ENCODE peak calls at places on chromosomes 16 and 17, in eight cellular contexts. One of them, this sample, is unnamed.

GRCh38 chr17:43645765-43646481 is 15.8 kb downstream of the MEOX1 start:
- DNase-seq in activated naive CD4-positive, alpha-beta T cell treated with anti-CD3 and anti-CD28 coated beads for 36 hours: peak
- DNase-seq in brain microvascular endothelial cell: no peak
- DNase-seq in GM04503: no peak
- DNase-seq in NCI-H510A treated with DMSO at 0.1 percent for 48 hours: no peak
- DNase-seq in head of caudate nucleus: no peak
- DNase-seq in testis: peak
- DNase-seq in smooth muscle cell of the brain vasculature: no peak
- DNase-seq in this sample: no peak

GRCh38 chr16:53775106-53775820 is 71.3 kb downstream of the FTO start:
- DNase-seq in brain microvascular endothelial cell: no peak
- DNase-seq in activated naive CD4-positive, alpha-beta T cell treated with anti-CD3 and anti-CD28 coated beads for 36 hours: no peak
- DNase-seq in NCI-H510A treated with DMSO at 0.1 percent for 48 hours: no peak
- DNase-seq in smooth muscle cell of the brain vasculature: no peak
- DNase-seq in head of caudate nucleus: no peak
- DNase-seq in GM04503: no peak
- DNase-seq in testis: no peak
- DNase-seq in this sample: no peak

GRCh38 chr16:66881964-66882508 is 1.7 kb downstream of the PDP2 start:
- DNase-seq in NCI-H510A treated with DMSO at 0.1 percent for 48 hours: no peak
- DNase-seq in smooth muscle cell of the brain vasculature: no peak
- DNase-seq in testis: no peak
- DNase-seq in brain microvascular endothelial cell: no peak
- DNase-seq in head of caudate nucleus: no peak
- DNase-seq in activated naive CD4-positive, alpha-beta T cell treated with anti-CD3 and anti-CD28 coated beads for 36 hours: no peak
- DNase-seq in GM04503: no peak
- DNase-seq in this sample: no peak

GRCh38 chr17:29007456-29008455 is 1.9 kb upstream of the SEZ6 start:
- DNase-seq in smooth muscle cell of the brain vasculature: no peak
- DNase-seq in head of caudate nucleus: no peak
- DNase-seq in activated naive CD4-positive, alpha-beta T cell treated with anti-CD3 and anti-CD28 coated beads for 36 hours: no peak
- DNase-seq in testis: no peak
- DNase-seq in NCI-H510A treated with DMSO at 0.1 percent for 48 hours: no peak
- DNase-seq in brain microvascular endothelial cell: no peak
- DNase-seq in GM04503: peak
- DNase-seq in this sample: no peak

GRCh38 chr16:30723725-30724355 is 24.4 kb upstream of the PHKG2 start:
- DNase-seq in GM04503: no peak
- DNase-seq in testis: no peak
- DNase-seq in brain microvascular endothelial cell: no peak
- DNase-seq in activated naive CD4-positive, alpha-beta T cell treated with anti-CD3 and anti-CD28 coated beads for 36 hours: no peak
- DNase-seq in NCI-H510A treated with DMSO at 0.1 percent for 48 hours: no peak
- DNase-seq in head of caudate nucleus: no peak
- DNase-seq in smooth muscle cell of the brain vasculature: no peak
- DNase-seq in this sample: no peak

GRCh38 chr16:19138601-19139000 is 24.8 kb downstream of the ITPRIPL2 start:
- DNase-seq in NCI-H510A treated with DMSO at 0.1 percent for 48 hours: peak
- DNase-seq in GM04503: peak
- DNase-seq in head of caudate nucleus: no peak
- DNase-seq in testis: peak
- DNase-seq in smooth muscle cell of the brain vasculature: no peak
- DNase-seq in brain microvascular endothelial cell: peak
- DNase-seq in activated naive CD4-positive, alpha-beta T cell treated with anti-CD3 and anti-CD28 coated beads for 36 hours: no peak
- DNase-seq in this sample: peak

GRCh38 chr16:19291459-19291858 is 5.9 kb downstream of the CLEC19A start:
- DNase-seq in activated naive CD4-positive, alpha-beta T cell treated with anti-CD3 and anti-CD28 coated beads for 36 hours: peak
- DNase-seq in testis: no peak
- DNase-seq in GM04503: no peak
- DNase-seq in head of caudate nucleus: peak
- DNase-seq in NCI-H510A treated with DMSO at 0.1 percent for 48 hours: no peak
- DNase-seq in smooth muscle cell of the brain vasculature: no peak
- DNase-seq in brain microvascular endothelial cell: no peak
- DNase-seq in this sample: no peak

GRCh38 chr17:73695035-73695738 is 50.9 kb upstream of the SDK2 start:
- DNase-seq in brain microvascular endothelial cell: no peak
- DNase-seq in NCI-H510A treated with DMSO at 0.1 percent for 48 hours: no peak
- DNase-seq in smooth muscle cell of the brain vasculature: no peak
- DNase-seq in activated naive CD4-positive, alpha-beta T cell treated with anti-CD3 and anti-CD28 coated beads for 36 hours: no peak
- DNase-seq in testis: no peak
- DNase-seq in GM04503: no peak
- DNase-seq in head of caudate nucleus: no peak
- DNase-seq in this sample: no peak

GRCh38 chr17:69597898-69598692 is 183.6 kb downstream of the MAP2K6 start:
- DNase-seq in GM04503: no peak
- DNase-seq in activated naive CD4-positive, alpha-beta T cell treated with anti-CD3 and anti-CD28 coated beads for 36 hours: no peak
- DNase-seq in NCI-H510A treated with DMSO at 0.1 percent for 48 hours: no peak
- DNase-seq in head of caudate nucleus: no peak
- DNase-seq in brain microvascular endothelial cell: peak
- DNase-seq in smooth muscle cell of the brain vasculature: no peak
- DNase-seq in testis: no peak
- DNase-seq in this sample: no peak

GRCh38 chr17:3626831-3627565 is 9.1 kb downstream of the SHPK start:
- DNase-seq in testis: no peak
- DNase-seq in head of caudate nucleus: no peak
- DNase-seq in NCI-H510A treated with DMSO at 0.1 percent for 48 hours: no peak
- DNase-seq in GM04503: no peak
- DNase-seq in brain microvascular endothelial cell: no peak
- DNase-seq in activated naive CD4-positive, alpha-beta T cell treated with anti-CD3 and anti-CD28 coated beads for 36 hours: no peak
- DNase-seq in smooth muscle cell of the brain vasculature: no peak
- DNase-seq in this sample: no peak

GRCh38 chr17:47635734-47636133 is 14.0 kb upstream of the KPNB1 start:
- DNase-seq in head of caudate nucleus: no peak
- DNase-seq in NCI-H510A treated with DMSO at 0.1 percent for 48 hours: no peak
- DNase-seq in testis: no peak
- DNase-seq in smooth muscle cell of the brain vasculature: no peak
- DNase-seq in activated naive CD4-positive, alpha-beta T cell treated with anti-CD3 and anti-CD28 coated beads for 36 hours: no peak
- DNase-seq in brain microvascular endothelial cell: no peak
- DNase-seq in GM04503: no peak
- DNase-seq in this sample: no peak

GRCh38 chr16:86984286-86984685 is 332.9 kb downstream of the C16orf95 start:
- DNase-seq in head of caudate nucleus: no peak
- DNase-seq in brain microvascular endothelial cell: no peak
- DNase-seq in NCI-H510A treated with DMSO at 0.1 percent for 48 hours: no peak
- DNase-seq in activated naive CD4-positive, alpha-beta T cell treated with anti-CD3 and anti-CD28 coated beads for 36 hours: no peak
- DNase-seq in GM04503: no peak
- DNase-seq in smooth muscle cell of the brain vasculature: no peak
- DNase-seq in testis: no peak
- DNase-seq in this sample: no peak

GRCh38 chr17:633641-634091 is 81.0 kb downstream of the VPS53 start:
- DNase-seq in GM04503: peak
- DNase-seq in head of caudate nucleus: no peak
- DNase-seq in NCI-H510A treated with DMSO at 0.1 percent for 48 hours: no peak
- DNase-seq in smooth muscle cell of the brain vasculature: peak
- DNase-seq in activated naive CD4-positive, alpha-beta T cell treated with anti-CD3 and anti-CD28 coated beads for 36 hours: no peak
- DNase-seq in testis: peak
- DNase-seq in brain microvascular endothelial cell: peak
- DNase-seq in this sample: no peak

GRCh38 chr17:12097326-12097725 is 76.6 kb downstream of the MAP2K4 start:
- DNase-seq in GM04503: no peak
- DNase-seq in NCI-H510A treated with DMSO at 0.1 percent for 48 hours: no peak
- DNase-seq in brain microvascular endothelial cell: peak
- DNase-seq in head of caudate nucleus: no peak
- DNase-seq in activated naive CD4-positive, alpha-beta T cell treated with anti-CD3 and anti-CD28 coated beads for 36 hours: no peak
- DNase-seq in testis: no peak
- DNase-seq in smooth muscle cell of the brain vasculature: no peak
- DNase-seq in this sample: no peak

GRCh38 chr17:72125742-72126141 is 4.9 kb downstream of the SOX9 start:
- DNase-seq in smooth muscle cell of the brain vasculature: no peak
- DNase-seq in testis: no peak
- DNase-seq in brain microvascular endothelial cell: no peak
- DNase-seq in activated naive CD4-positive, alpha-beta T cell treated with anti-CD3 and anti-CD28 coated beads for 36 hours: no peak
- DNase-seq in NCI-H510A treated with DMSO at 0.1 percent for 48 hours: no peak
- DNase-seq in GM04503: no peak
- DNase-seq in head of caudate nucleus: no peak
- DNase-seq in this sample: no peak

GRCh38 chr17:57535652-57536018 is 209.5 kb downstream of the CCDC182 start:
- DNase-seq in testis: no peak
- DNase-seq in activated naive CD4-positive, alpha-beta T cell treated with anti-CD3 and anti-CD28 coated beads for 36 hours: no peak
- DNase-seq in NCI-H510A treated with DMSO at 0.1 percent for 48 hours: peak
- DNase-seq in smooth muscle cell of the brain vasculature: no peak
- DNase-seq in GM04503: no peak
- DNase-seq in head of caudate nucleus: no peak
- DNase-seq in brain microvascular endothelial cell: no peak
- DNase-seq in this sample: no peak

GRCh38 chr17:44552361-44552760 is 4.9 kb upstream of the FZD2 start:
- DNase-seq in activated naive CD4-positive, alpha-beta T cell treated with anti-CD3 and anti-CD28 coated beads for 36 hours: no peak
- DNase-seq in head of caudate nucleus: no peak
- DNase-seq in testis: peak
- DNase-seq in smooth muscle cell of the brain vasculature: no peak
- DNase-seq in brain microvascular endothelial cell: no peak
- DNase-seq in GM04503: no peak
- DNase-seq in NCI-H510A treated with DMSO at 0.1 percent for 48 hours: no peak
- DNase-seq in this sample: no peak

GRCh38 chr17:79842656-79843474 is 3.6 kb upstream of the CBX4 start:
- DNase-seq in NCI-H510A treated with DMSO at 0.1 percent for 48 hours: no peak
- DNase-seq in GM04503: no peak
- DNase-seq in brain microvascular endothelial cell: no peak
- DNase-seq in head of caudate nucleus: no peak
- DNase-seq in smooth muscle cell of the brain vasculature: no peak
- DNase-seq in testis: no peak
- DNase-seq in activated naive CD4-positive, alpha-beta T cell treated with anti-CD3 and anti-CD28 coated beads for 36 hours: peak
- DNase-seq in this sample: no peak

GRCh38 chr17:41835800-41836549 is at the start of gene NT5C3B:
- DNase-seq in NCI-H510A treated with DMSO at 0.1 percent for 48 hours: peak
- DNase-seq in testis: peak
- DNase-seq in smooth muscle cell of the brain vasculature: no peak
- DNase-seq in activated naive CD4-positive, alpha-beta T cell treated with anti-CD3 and anti-CD28 coated beads for 36 hours: peak
- DNase-seq in GM04503: no peak
- DNase-seq in head of caudate nucleus: peak
- DNase-seq in brain microvascular endothelial cell: no peak
- DNase-seq in this sample: no peak

GRCh38 chr17:7067198-7067597 is 12.9 kb downstream of the CLEC10A start:
- DNase-seq in NCI-H510A treated with DMSO at 0.1 percent for 48 hours: no peak
- DNase-seq in head of caudate nucleus: no peak
- DNase-seq in smooth muscle cell of the brain vasculature: no peak
- DNase-seq in testis: no peak
- DNase-seq in brain microvascular endothelial cell: no peak
- DNase-seq in activated naive CD4-positive, alpha-beta T cell treated with anti-CD3 and anti-CD28 coated beads for 36 hours: no peak
- DNase-seq in GM04503: no peak
- DNase-seq in this sample: no peak

GRCh38 chr17:4136373-4136772 is 6.5 kb downstream of the ZZEF1 start:
- DNase-seq in smooth muscle cell of the brain vasculature: no peak
- DNase-seq in testis: peak
- DNase-seq in head of caudate nucleus: no peak
- DNase-seq in activated naive CD4-positive, alpha-beta T cell treated with anti-CD3 and anti-CD28 coated beads for 36 hours: no peak
- DNase-seq in brain microvascular endothelial cell: no peak
- DNase-seq in NCI-H510A treated with DMSO at 0.1 percent for 48 hours: peak
- DNase-seq in GM04503: no peak
- DNase-seq in this sample: no peak

GRCh38 chr17:51287412-51287811 is 27.1 kb downstream of the UTP18 start:
- DNase-seq in brain microvascular endothelial cell: no peak
- DNase-seq in smooth muscle cell of the brain vasculature: no peak
- DNase-seq in testis: no peak
- DNase-seq in GM04503: no peak
- DNase-seq in activated naive CD4-positive, alpha-beta T cell treated with anti-CD3 and anti-CD28 coated beads for 36 hours: no peak
- DNase-seq in head of caudate nucleus: no peak
- DNase-seq in NCI-H510A treated with DMSO at 0.1 percent for 48 hours: no peak
- DNase-seq in this sample: no peak

GRCh38 chr16:69855587-69855986 is 93.5 kb downstream of the WWP2 start:
- DNase-seq in activated naive CD4-positive, alpha-beta T cell treated with anti-CD3 and anti-CD28 coated beads for 36 hours: no peak
- DNase-seq in NCI-H510A treated with DMSO at 0.1 percent for 48 hours: no peak
- DNase-seq in GM04503: no peak
- DNase-seq in testis: no peak
- DNase-seq in smooth muscle cell of the brain vasculature: no peak
- DNase-seq in head of caudate nucleus: no peak
- DNase-seq in brain microvascular endothelial cell: no peak
- DNase-seq in this sample: no peak

GRCh38 chr17:57684711-57685498 is 60.2 kb downstream of the CCDC182 start:
- DNase-seq in NCI-H510A treated with DMSO at 0.1 percent for 48 hours: no peak
- DNase-seq in head of caudate nucleus: no peak
- DNase-seq in activated naive CD4-positive, alpha-beta T cell treated with anti-CD3 and anti-CD28 coated beads for 36 hours: no peak
- DNase-seq in smooth muscle cell of the brain vasculature: no peak
- DNase-seq in brain microvascular endothelial cell: no peak
- DNase-seq in GM04503: no peak
- DNase-seq in testis: no peak
- DNase-seq in this sample: no peak

GRCh38 chr17:48912476-48912875 is 4.3 kb downstream of the UBE2Z start:
- DNase-seq in smooth muscle cell of the brain vasculature: no peak
- DNase-seq in head of caudate nucleus: no peak
- DNase-seq in GM04503: no peak
- DNase-seq in activated naive CD4-positive, alpha-beta T cell treated with anti-CD3 and anti-CD28 coated beads for 36 hours: no peak
- DNase-seq in NCI-H510A treated with DMSO at 0.1 percent for 48 hours: no peak
- DNase-seq in brain microvascular endothelial cell: no peak
- DNase-seq in testis: no peak
- DNase-seq in this sample: no peak

This sample was measured in BJ.